ENCODE peak calls at places on chromosome 7, in six cellular contexts. One of them, this sample, is unnamed.
A peak's percentile ranks its signal among the peaks of the same experiment; 100 is the strongest.

GRCh38 chr7:142917447-142917846 is 16.1 kb downstream of the TRPV5 start:
- DNase-seq in ELF-1: no peak
- DNase-seq in HEK293T: no peak
- DNase-seq in ureter: peak; percentile 10
- DNase-seq in SJSA1: no peak
- DNase-seq in germinal center: no peak
- DNase-seq in this sample: no peak

GRCh38 chr7:46752881-46753366 is 829.0 kb downstream of the TNS3 start:
- DNase-seq in ELF-1: no peak
- DNase-seq in HEK293T: no peak
- DNase-seq in ureter: no peak
- DNase-seq in SJSA1: no peak
- DNase-seq in germinal center: no peak
- DNase-seq in this sample: peak; percentile 53

GRCh38 chr7:24313777-24314176 is 29.8 kb downstream of the NPY start:
- DNase-seq in ELF-1: no peak
- DNase-seq in HEK293T: no peak
- DNase-seq in ureter: no peak
- DNase-seq in SJSA1: no peak
- DNase-seq in germinal center: no peak
- DNase-seq in this sample: no peak

GRCh38 chr7:90532231-90532929 is 62.9 kb downstream of the PTTG1IP2 start:
- DNase-seq in ELF-1: no peak
- DNase-seq in HEK293T: no peak
- DNase-seq in ureter: no peak
- DNase-seq in SJSA1: no peak
- DNase-seq in germinal center: no peak
- DNase-seq in this sample: no peak

GRCh38 chr7:151327659-151328058 is 14.0 kb upstream of the NUB1 start:
- DNase-seq in ELF-1: no peak
- DNase-seq in HEK293T: no peak
- DNase-seq in ureter: no peak
- DNase-seq in SJSA1: peak; percentile 8
- DNase-seq in germinal center: no peak
- DNase-seq in this sample: no peak

GRCh38 chr7:17401806-17402627 is 103.6 kb downstream of the AHR start:
- DNase-seq in ELF-1: no peak
- DNase-seq in HEK293T: no peak
- DNase-seq in ureter: no peak
- DNase-seq in SJSA1: no peak
- DNase-seq in germinal center: peak; percentile 27
- DNase-seq in this sample: no peak

GRCh38 chr7:100965723-100966541 is 3.4 kb upstream of the MUC12 start:
- DNase-seq in ELF-1: peak; percentile 96
- DNase-seq in HEK293T: peak; percentile 99
- DNase-seq in ureter: peak; percentile 74
- DNase-seq in SJSA1: peak; percentile 76
- DNase-seq in germinal center: peak; percentile 86
- DNase-seq in this sample: peak; percentile 91

GRCh38 chr7:19427944-19428343 is 280.9 kb downstream of the POLR1F start:
- DNase-seq in ELF-1: no peak
- DNase-seq in HEK293T: no peak
- DNase-seq in ureter: no peak
- DNase-seq in SJSA1: no peak
- DNase-seq in germinal center: no peak
- DNase-seq in this sample: no peak

GRCh38 chr7:29285451-29285807 is 90.9 kb downstream of the CHN2 start:
- DNase-seq in ELF-1: no peak
- DNase-seq in HEK293T: no peak
- DNase-seq in ureter: no peak
- DNase-seq in SJSA1: peak; percentile 77
- DNase-seq in germinal center: no peak
- DNase-seq in this sample: peak; percentile 62

GRCh38 chr7:108592633-108593277 is 23.1 kb downstream of the DNAJB9 start:
- DNase-seq in ELF-1: no peak
- DNase-seq in HEK293T: peak; percentile 10
- DNase-seq in ureter: no peak
- DNase-seq in SJSA1: no peak
- DNase-seq in germinal center: no peak
- DNase-seq in this sample: no peak

GRCh38 chr7:12436896-12437535 is 33.4 kb upstream of the VWDE start:
- DNase-seq in ELF-1: peak; percentile 17
- DNase-seq in HEK293T: no peak
- DNase-seq in ureter: no peak
- DNase-seq in SJSA1: no peak
- DNase-seq in germinal center: no peak
- DNase-seq in this sample: no peak

GRCh38 chr7:4815121-4815520 is 39.7 kb downstream of the AP5Z1 start:
- DNase-seq in ELF-1: no peak
- DNase-seq in HEK293T: no peak
- DNase-seq in ureter: no peak
- DNase-seq in SJSA1: no peak
- DNase-seq in germinal center: no peak
- DNase-seq in this sample: no peak

GRCh38 chr7:155882596-155882995 is 70.3 kb upstream of the SHH start:
- DNase-seq in ELF-1: no peak
- DNase-seq in HEK293T: no peak
- DNase-seq in ureter: no peak
- DNase-seq in SJSA1: peak; percentile 25
- DNase-seq in germinal center: no peak
- DNase-seq in this sample: no peak

GRCh38 chr7:124765401-124766352 is at the start of gene GPR37:
- DNase-seq in ELF-1: peak; percentile 93
- DNase-seq in HEK293T: peak; percentile 71
- DNase-seq in ureter: peak; percentile 65
- DNase-seq in SJSA1: peak; percentile 45
- DNase-seq in germinal center: peak; percentile 32
- DNase-seq in this sample: peak; percentile 32

This sample was measured in HCT116.